ENCODE peak calls at places on chromosomes 16 and 17, in eight cellular contexts. Y is left kidney, N is left lobe of liver, E is NCI-H1436, H is fibroblast of gingiva, Q is AG04449, V is type B pancreatic cell, I is NCI-H226. Z is an unnamed sample.

GRCh38 chr16:56747486-56748045 is 17.6 kb downstream of the NUP93 start:
- DNase-seq in V (no peak), I (no peak), Q (no peak), Y (no peak), N (no peak), H (no peak), E (no peak), Z (no peak)

GRCh38 chr17:694239-694638 is 20.4 kb downstream of the VPS53 start:
- DNase-seq in V (no peak), E (no peak), Q (peak; percentile 98), Y (peak; percentile 34), I (peak; percentile 98), N (no peak), H (peak; percentile 90), Z (no peak)

GRCh38 chr17:81926451-81927144 is 937 bp downstream of the MAFG start:
- DNase-seq in H (peak; percentile 89), Q (no peak), N (peak; percentile 91), E (peak; percentile 58), V (no peak), I (peak; percentile 90), Y (peak; percentile 82), Z (no peak)

GRCh38 chr16:69494993-69495392 is 70.6 kb downstream of the CYB5B start:
- DNase-seq in I (no peak), Q (no peak), Y (no peak), N (no peak), V (no peak), E (no peak), H (no peak), Z (no peak)

GRCh38 chr17:69357701-69358100 is 30.8 kb upstream of the ABCA5 start:
- DNase-seq in N (no peak), H (no peak), I (no peak), Y (no peak), V (no peak), Q (no peak), E (no peak), Z (no peak)

GRCh38 chr17:70621593-70621992 is 452.3 kb downstream of the KCNJ2 start:
- DNase-seq in Q (no peak), N (no peak), I (no peak), H (no peak), Y (peak; percentile 48), V (no peak), E (peak; percentile 32), Z (no peak)

GRCh38 chr16:67562526-67562917 is at the start of gene CTCF:
- DNase-seq in I (peak; percentile 65), Q (no peak), Y (peak; percentile 93), V (no peak), E (peak; percentile 70), H (peak; percentile 84), N (peak; percentile 88), Z (peak; percentile 53)

GRCh38 chr16:17420821-17421220 is 49.9 kb downstream of the XYLT1 start:
- DNase-seq in V (no peak), H (no peak), E (no peak), Q (no peak), I (no peak), N (no peak), Y (no peak), Z (no peak)

GRCh38 chr16:70267516-70267915 is 15.8 kb upstream of the EXOSC6 start:
- DNase-seq in I (no peak), N (no peak), H (peak; percentile 31), V (no peak), Y (peak; percentile 76), E (peak; percentile 26), Q (no peak), Z (no peak)

GRCh38 chr17:79568661-79569060 is 42.2 kb downstream of the RBFOX3 start:
- DNase-seq in Q (no peak), V (no peak), I (no peak), N (no peak), E (no peak), H (no peak), Y (no peak), Z (no peak)

Z was measured in NCI-H1417 treated with DMSO at 0.1 percent for 48 hours.